ENCODE peak calls at places on chromosome 5, in eight cellular contexts. H is neural crest cell; J is H7; R is ELR; L is NCI-H748 treated with DMSO at 0.1 percent for 48 hours; K is right cardiac atrium; V is activated naive CD4-positive, alpha-beta T cell treated with Interleukin-2 at 50 U/mL for 16 hours; Q is posterior vena cava. X is an unnamed sample.

GRCh38 chr5:133407277-133407632 is 205.1 kb downstream of the FSTL4 start:
- DNase-seq in H (no peak), V (no peak), J (no peak), R (no peak), Q (no peak), L (no peak), K (no peak), X (no peak)

GRCh38 chr5:41048986-41049385 is 22.2 kb downstream of the MROH2B start:
- DNase-seq in R (no peak), Q (no peak), K (no peak), L (no peak), V (no peak), J (no peak), H (no peak), X (no peak)

GRCh38 chr5:80608730-80609129 is 38.6 kb upstream of the ANKRD34B start:
- DNase-seq in K (no peak), H (no peak), L (no peak), J (no peak), Q (no peak), R (no peak), V (no peak), X (no peak)

GRCh38 chr5:4907636-4908035 is 232.5 kb upstream of the ADAMTS16 start:
- DNase-seq in H (no peak), R (no peak), K (no peak), Q (no peak), L (no peak), V (no peak), J (no peak), X (no peak)

GRCh38 chr5:55593115-55593472 is 58.3 kb upstream of the PLPP1 start:
- DNase-seq in J (no peak), R (no peak), V (no peak), Q (no peak), H (no peak), K (no peak), L (peak; percentile 36), X (no peak)

GRCh38 chr5:14767942-14768837 is 103.4 kb downstream of the ANKH start:
- DNase-seq in L (peak; percentile 100), H (no peak), Q (no peak), R (no peak), V (no peak), K (no peak), J (no peak), X (no peak)

GRCh38 chr5:98102926-98103325 is 670.5 kb upstream of the RGMB start:
- DNase-seq in H (no peak), Q (no peak), K (no peak), J (no peak), V (no peak), R (peak; percentile 57), L (no peak), X (no peak)

GRCh38 chr5:179146277-179146676 is 86.1 kb downstream of the ZNF354C start:
- DNase-seq in L (no peak), R (no peak), Q (peak; percentile 32), K (no peak), H (no peak), V (peak; percentile 33), J (no peak), X (no peak)

GRCh38 chr5:55320571-55320970 is 12.8 kb downstream of the MTREX start:
- DNase-seq in L (no peak), V (no peak), Q (no peak), K (no peak), J (no peak), R (no peak), H (no peak), X (no peak)

GRCh38 chr5:40481226-40481625 is 198.5 kb upstream of the PTGER4 start:
- DNase-seq in V (no peak), Q (no peak), L (no peak), H (no peak), R (peak; percentile 89), K (no peak), J (no peak), X (no peak)

GRCh38 chr5:122702524-122702875 is 72.4 kb upstream of the SNX2 start:
- DNase-seq in H (no peak), V (no peak), Q (no peak), R (no peak), L (no peak), K (no peak), J (no peak), X (no peak)

GRCh38 chr5:93433422-93433821 is 147.6 kb downstream of the NR2F1-AS1 start:
- DNase-seq in V (no peak), R (peak; percentile 86), H (no peak), Q (no peak), J (no peak), K (no peak), L (no peak), X (no peak)

GRCh38 chr5:17737087-17737486 is 102.8 kb downstream of the TAF11L14 start:
- DNase-seq in L (no peak), Q (no peak), J (no peak), H (no peak), V (no peak), K (no peak), R (no peak), X (no peak)

GRCh38 chr5:1794896-1795290 is 4.7 kb downstream of the MRPL36 start:
- DNase-seq in R (no peak), K (no peak), H (no peak), Q (peak; percentile 76), L (no peak), V (no peak), J (no peak), X (no peak)

GRCh38 chr5:152379331-152379730 is 25.7 kb downstream of the NMUR2 start:
- DNase-seq in Q (no peak), K (no peak), R (no peak), L (no peak), H (no peak), V (no peak), J (no peak), X (no peak)

GRCh38 chr5:124512236-124512635 is 234.2 kb downstream of the ZNF608 start:
- DNase-seq in Q (peak; percentile 86), V (no peak), L (no peak), J (no peak), K (peak; percentile 44), H (no peak), R (no peak), X (no peak)

GRCh38 chr5:103060414-103060954 is 59.5 kb downstream of the GIN1 start:
- DNase-seq in H (no peak), Q (no peak), V (no peak), J (no peak), L (no peak), R (no peak), K (no peak), X (no peak)

GRCh38 chr5:94471496-94471895 is 146.9 kb downstream of the KIAA0825 start:
- DNase-seq in H (no peak), R (no peak), Q (no peak), J (no peak), L (no peak), V (no peak), K (no peak), X (no peak)

GRCh38 chr5:107248065-107248695 is 422.6 kb downstream of the EFNA5 start:
- DNase-seq in V (peak; percentile 12), H (peak; percentile 57), R (peak; percentile 47), L (peak; percentile 58), J (peak; percentile 48), Q (no peak), K (peak; percentile 48), X (peak; percentile 33)

GRCh38 chr5:138241688-138242547 is 28.8 kb upstream of the CDC23 start:
- DNase-seq in L (no peak), J (peak; percentile 91), H (peak; percentile 33), R (peak; percentile 42), Q (peak; percentile 82), K (peak; percentile 33), V (peak; percentile 2), X (no peak)

GRCh38 chr5:40734986-40735385 is 20.8 kb downstream of the TTC33 start:
- DNase-seq in L (no peak), K (no peak), Q (no peak), J (no peak), R (peak; percentile 77), H (no peak), V (no peak), X (peak; percentile 77)

GRCh38 chr5:16350816-16351215 is 114.8 kb downstream of the ZNF622 start:
- DNase-seq in Q (no peak), L (peak; percentile 99), R (no peak), K (no peak), J (no peak), H (no peak), V (no peak), X (no peak)

GRCh38 chr5:96752341-96753016 is 55.3 kb downstream of the ERAP1 start:
- DNase-seq in L (peak; percentile 24), H (peak; percentile 58), J (no peak), R (peak; percentile 81), K (no peak), Q (no peak), V (no peak), X (no peak)

GRCh38 chr5:11588803-11589202 is 315.4 kb downstream of the CTNND2 start:
- DNase-seq in H (peak; percentile 33), Q (no peak), V (no peak), L (no peak), J (peak; percentile 31), R (no peak), K (peak; percentile 30), X (no peak)

GRCh38 chr5:2017540-2018389 is 135.0 kb upstream of the IRX4 start:
- DNase-seq in J (peak; percentile 76), L (peak; percentile 40), H (peak; percentile 38), Q (no peak), V (no peak), K (no peak), R (peak; percentile 9), X (peak; percentile 27)